ENCODE peak calls at places on chromosomes 4 and X, in nine cellular contexts. Z, S, U, R, E, Y, B, H and N are unnamed samples.

GRCh38 chrX:119655125-119655524 is 37.8 kb downstream of the SEPTIN6 start:
- DNase-seq in Z (peak), S (peak), U (peak), R (peak), E (no peak), Y (no peak), B (peak), H (peak), N (peak)

GRCh38 chr4:60589425-60589824 is 610.7 kb upstream of the ADGRL3 start:
- DNase-seq in Z (no peak), S (no peak), U (no peak), R (no peak), E (no peak), Y (no peak), B (no peak), H (no peak), N (no peak)

GRCh38 chrX:4655743-4656142 is 942.3 kb upstream of the PRKX start:
- DNase-seq in Z (no peak), S (no peak), U (no peak), R (peak), E (no peak), Y (no peak), B (no peak), H (no peak), N (no peak)

GRCh38 chrX:138191998-138192397 is 519.5 kb downstream of the FGF13 start:
- DNase-seq in Z (no peak), S (no peak), U (peak), R (peak), E (no peak), Y (peak), B (peak), H (peak), N (peak)

GRCh38 chr4:179692251-179692650 is 2250.0 kb upstream of the AGA start:
- DNase-seq in Z (no peak), S (no peak), U (no peak), R (no peak), E (no peak), Y (no peak), B (no peak), H (no peak), N (no peak)

GRCh38 chr4:24551492-24552330 is 32.6 kb downstream of the DHX15 start:
- DNase-seq in Z (peak), S (peak), U (peak), R (no peak), E (no peak), Y (no peak), B (peak), H (peak), N (peak)

GRCh38 chrX:28586891-28587635 is at the start of gene IL1RAPL1:
- DNase-seq in Z (no peak), S (peak), U (peak), R (peak), E (no peak), Y (peak), B (peak), H (peak), N (peak)

GRCh38 chr4:53378171-53378482 is 686 bp downstream of the FIP1L1 start:
- DNase-seq in Z (no peak), S (no peak), U (no peak), R (no peak), E (no peak), Y (no peak), B (no peak), H (no peak), N (no peak)

GRCh38 chr4:168451744-168452394 is 28.4 kb downstream of the DDX60L start:
- DNase-seq in Z (no peak), S (peak), U (peak), R (peak), E (no peak), Y (no peak), B (peak), H (peak), N (peak)

GRCh38 chr4:30671926-30672325 is 48.2 kb upstream of the PCDH7 start:
- DNase-seq in Z (no peak), S (no peak), U (no peak), R (no peak), E (no peak), Y (no peak), B (no peak), H (no peak), N (no peak)

GRCh38 chrX:149198980-149199732 is 305.9 kb downstream of the IDS start:
- DNase-seq in Z (no peak), S (no peak), U (no peak), R (no peak), E (no peak), Y (no peak), B (no peak), H (no peak), N (no peak)

GRCh38 chrX:100895365-100896075 is 21.4 kb upstream of the NOX1 start:
- DNase-seq in Z (no peak), S (no peak), U (peak), R (peak), E (no peak), Y (peak), B (peak), H (peak), N (peak)

GRCh38 chr4:36549256-36549655 is 267.8 kb downstream of the DTHD1 start:
- DNase-seq in Z (no peak), S (no peak), U (no peak), R (peak), E (no peak), Y (no peak), B (no peak), H (no peak), N (no peak)

GRCh38 chr4:121256346-121256745 is 92.2 kb upstream of the TNIP3 start:
- DNase-seq in Z (peak), S (peak), U (peak), R (peak), E (no peak), Y (no peak), B (peak), H (peak), N (peak)

GRCh38 chrX:72121381-72121780 is 10.3 kb downstream of the RTL5 start:
- DNase-seq in Z (peak), S (peak), U (peak), R (peak), E (peak), Y (no peak), B (peak), H (peak), N (peak)

GRCh38 chrX:31633349-31633748 is 561.5 kb upstream of the FTHL17 start:
- DNase-seq in Z (no peak), S (no peak), U (no peak), R (no peak), E (no peak), Y (no peak), B (no peak), H (no peak), N (no peak)

GRCh38 chr4:177285953-177286352 is 23.7 kb upstream of the NEIL3 start:
- DNase-seq in Z (no peak), S (no peak), U (no peak), R (no peak), E (no peak), Y (no peak), B (no peak), H (no peak), N (no peak)

GRCh38 chr4:76801621-76802545 is 96.1 kb downstream of the SOWAHB start:
- DNase-seq in Z (no peak), S (no peak), U (peak), R (no peak), E (no peak), Y (peak), B (peak), H (peak), N (no peak)
- H3K4me3 ChIP-seq in Z (no peak), S (no peak), U (no peak), R (no peak), E (no peak), Y (peak), B (peak), H (peak), N (no peak)

GRCh38 chr4:77415689-77416088 is 189.9 kb upstream of the CXCL13 start:
- DNase-seq in Z (no peak), S (no peak), U (no peak), R (no peak), E (no peak), Y (no peak), B (no peak), H (no peak), N (no peak)

GRCh38 chr4:77418333-77418732 is 187.3 kb upstream of the CXCL13 start:
- DNase-seq in Z (no peak), S (no peak), U (no peak), R (peak), E (no peak), Y (no peak), B (peak), H (peak), N (peak)
- TF ChIP-seq CTCF in Z (peak), S (no peak), U (peak), R (peak), E (no peak), Y (peak), B (peak), H (no peak), N (no peak)

GRCh38 chr4:159267940-159268327 is 165.1 kb downstream of the RAPGEF2 start:
- DNase-seq in Z (no peak), S (no peak), U (peak), R (no peak), E (no peak), Y (no peak), B (no peak), H (no peak), N (peak)

GRCh38 chr4:159269143-159269542 is 166.3 kb downstream of the RAPGEF2 start:
- DNase-seq in Z (no peak), S (no peak), U (no peak), R (no peak), E (no peak), Y (no peak), B (no peak), H (no peak), N (no peak)

GRCh38 chr4:159269956-159270355 is 167.1 kb downstream of the RAPGEF2 start:
- DNase-seq in Z (no peak), S (no peak), U (no peak), R (no peak), E (no peak), Y (no peak), B (no peak), H (no peak), N (no peak)

GRCh38 chr4:159268607-159269006 is 165.7 kb downstream of the RAPGEF2 start:
- DNase-seq in Z (no peak), S (no peak), U (no peak), R (no peak), E (no peak), Y (no peak), B (no peak), H (peak), N (no peak)

DNA sequence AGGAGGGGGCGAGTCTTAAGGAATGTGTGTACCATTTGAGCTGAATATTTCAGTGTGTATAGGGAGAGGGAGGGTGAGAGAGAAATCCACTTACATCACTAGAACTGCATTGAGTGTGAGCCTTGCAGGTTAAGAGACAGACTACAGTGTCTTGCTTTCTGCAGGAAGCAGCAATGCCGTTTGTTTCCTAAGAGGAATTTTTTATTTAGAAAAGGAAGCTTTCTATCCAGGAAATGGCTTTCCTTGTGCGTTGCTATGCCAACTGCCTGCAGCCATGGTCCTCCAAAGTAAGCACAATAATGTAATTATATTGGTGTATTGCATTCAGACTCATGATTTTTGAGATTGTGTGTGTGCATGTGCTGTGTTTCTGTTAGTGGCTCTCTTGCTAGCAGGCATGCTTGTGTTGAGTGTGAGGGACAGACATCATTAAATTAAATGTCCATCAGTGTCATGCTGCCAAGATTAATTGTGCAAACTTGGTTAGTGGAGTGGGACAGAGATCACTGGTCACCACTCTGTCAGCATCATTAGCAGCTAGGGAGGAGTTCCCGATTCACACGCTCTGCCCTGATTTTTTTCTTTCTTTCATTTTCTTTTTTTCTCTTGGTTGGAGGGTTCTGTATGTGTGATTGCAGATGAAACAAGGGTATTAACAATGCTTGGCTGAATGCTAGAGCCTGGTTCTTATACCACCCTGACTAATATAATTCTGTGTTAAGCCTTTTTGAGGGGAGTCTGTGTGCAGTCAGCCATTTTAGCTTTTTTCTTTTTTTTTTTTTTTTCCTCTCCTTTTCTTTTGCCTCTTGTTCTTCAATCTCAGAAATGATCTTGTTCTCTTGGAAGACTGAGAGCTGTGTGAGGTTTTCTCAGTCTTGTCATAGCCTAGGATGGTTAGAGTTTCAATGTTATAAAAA is 164.4 kb downstream of the RAPGEF2 start:
- DNase-seq in Z (no peak), S (no peak), U (peak), R (no peak), E (no peak), Y (peak), B (peak), H (peak), N (peak)
- H3K4me3 ChIP-seq in Z (peak), S (no peak), U (peak), R (no peak), E (no peak), Y (no peak), B (peak), H (no peak), N (peak)

DNA sequence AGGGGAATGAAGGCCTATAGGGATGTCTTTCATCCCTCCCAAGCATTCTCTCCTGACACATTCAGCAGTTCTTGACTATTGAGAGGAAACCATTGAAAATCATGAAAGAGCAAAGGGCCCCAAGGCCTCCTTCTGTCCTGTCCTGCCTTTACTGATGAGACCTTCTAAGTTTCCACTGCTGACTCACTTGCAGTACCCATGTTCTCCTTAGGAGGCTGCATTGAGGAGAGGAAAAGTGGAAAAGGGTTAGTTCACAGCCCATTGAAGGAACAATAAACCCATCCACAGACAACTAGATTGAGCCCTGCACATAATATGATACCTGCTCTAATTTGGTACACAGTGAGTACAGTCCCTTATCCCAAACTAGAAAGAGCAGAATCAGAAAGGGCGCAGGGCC is 115.1 kb upstream of the PNPLA4 start:
- DNase-seq in Z (no peak), S (no peak), U (no peak), R (peak), E (no peak), Y (peak), B (peak), H (no peak), N (no peak)
- TF ChIP-seq CTCF in Z (peak), S (no peak), U (peak), R (peak), E (no peak), Y (peak), B (peak), H (no peak), N (no peak)

DNA sequence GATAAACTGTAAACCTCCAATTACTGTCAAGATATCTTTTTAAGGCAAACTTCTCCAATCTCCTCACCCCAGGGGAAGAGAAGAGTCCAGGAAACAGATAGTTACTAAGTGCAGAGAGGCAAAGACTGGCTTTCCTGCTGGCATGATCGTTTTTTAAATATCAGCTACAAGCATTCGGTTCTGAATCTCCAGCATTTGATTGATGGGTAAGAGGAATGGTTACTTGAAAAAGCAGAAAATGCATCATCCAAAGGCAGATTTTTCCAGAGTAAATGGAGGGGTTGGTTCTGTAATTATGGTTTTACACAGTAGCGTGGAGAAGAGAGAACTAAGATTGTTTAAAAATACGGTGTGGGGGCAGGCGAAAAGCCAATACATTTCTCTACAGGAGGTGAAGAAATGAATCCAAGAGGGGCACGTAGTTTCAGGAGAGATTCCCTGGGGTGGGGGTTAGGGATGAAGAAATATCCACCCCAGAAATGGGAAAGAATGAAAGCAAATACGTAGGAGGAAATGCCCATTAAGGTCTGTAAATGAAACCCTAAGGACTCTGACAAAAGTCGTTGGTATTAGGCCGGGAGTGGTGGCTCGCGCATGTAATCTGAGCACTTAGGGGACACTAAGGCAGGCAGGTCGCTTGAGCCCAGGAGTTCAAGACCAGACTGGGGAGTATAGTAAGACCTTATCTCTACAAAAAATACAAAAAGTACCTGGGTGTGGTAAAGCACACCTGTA is 248.3 kb downstream of the DHRSX start:
- DNase-seq in Z (no peak), S (no peak), U (no peak), R (no peak), E (no peak), Y (no peak), B (no peak), H (no peak), N (no peak)
- H3K4me3 ChIP-seq in Z (no peak), S (no peak), U (no peak), R (no peak), E (no peak), Y (no peak), B (no peak), H (no peak), N (no peak)

GRCh38 chr4:172992648-172993356 is 175.8 kb upstream of the GALNT7 start:
- DNase-seq in Z (no peak), S (no peak), U (no peak), R (no peak), E (no peak), Y (no peak), B (no peak), H (no peak), N (no peak)
- TF ChIP-seq CTCF in Z (no peak), S (no peak), U (no peak), R (no peak), E (no peak), Y (no peak), B (no peak), H (no peak), N (no peak)

DNA sequence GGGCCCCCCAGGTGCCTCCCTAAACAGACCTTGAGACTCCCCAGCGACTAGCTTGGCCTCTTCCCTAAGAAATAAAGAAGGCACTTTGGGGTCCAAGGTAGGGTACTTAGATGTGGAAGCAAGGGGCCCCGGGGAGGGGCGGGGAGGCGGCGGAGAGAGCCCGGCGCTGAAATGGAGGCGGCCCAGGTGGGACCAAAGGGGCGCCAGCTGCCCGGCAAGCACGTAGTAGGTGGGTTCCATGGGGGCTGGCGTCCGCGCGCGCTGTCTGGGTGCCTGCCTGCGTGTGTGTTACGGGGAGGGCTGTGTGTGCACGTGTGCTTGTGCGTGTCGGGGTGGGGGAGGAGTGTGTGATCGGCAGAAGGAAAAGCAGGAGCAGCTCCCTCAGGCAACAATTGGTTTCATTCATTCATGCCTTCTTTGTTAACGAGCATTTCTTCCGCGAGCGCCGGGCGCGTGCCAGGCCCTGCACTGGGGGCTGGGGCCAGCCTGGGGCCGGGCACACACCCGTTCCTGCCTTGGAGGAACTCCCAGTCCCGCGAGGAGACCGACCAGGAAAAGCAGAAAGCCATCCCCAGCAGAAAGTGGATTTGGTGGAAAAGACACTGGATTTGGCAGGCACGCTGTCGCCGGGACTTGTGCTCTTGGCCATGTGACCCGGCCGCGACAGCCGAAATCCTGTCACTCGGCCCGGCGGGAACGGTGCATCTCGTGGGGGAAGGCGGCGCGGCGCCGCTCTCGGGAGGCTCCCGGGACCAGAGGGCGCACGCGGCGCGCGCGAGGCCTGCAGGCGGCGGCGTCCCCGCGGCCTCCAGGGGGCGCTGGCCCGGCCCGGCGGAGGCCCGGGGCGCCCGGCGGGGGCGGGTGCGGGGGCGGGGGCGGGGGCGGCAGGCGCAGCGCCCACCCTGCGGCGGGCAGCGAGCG is 3.3 kb upstream of the DUSP9 start:
- DNase-seq in Z (no peak), S (no peak), U (no peak), R (no peak), E (peak), Y (peak), B (no peak), H (peak), N (peak)
- H3K4me3 ChIP-seq in Z (no peak), S (peak), U (no peak), R (no peak), E (no peak), Y (peak), B (no peak), H (no peak), N (no peak)